ENCODE peak calls at places on chromosomes 7 and 10, in nine cellular contexts. O is activated CD8-positive, alpha-beta memory T cell treated with anti-CD3 and anti-CD28 coated beads, Interleukin-2, amount 50 U/mL, for 48 hours; Z is putamen; V is foreskin melanocyte; D is stimulated activated CD4-positive, alpha-beta T cell treated with anti-CD3 and anti-CD28 coated beads, Interleukin-12 subunit alpha, Interleukin-12 subunit beta, amount 100 ng/mL, for 48 hours; S is WERI-Rb-1; B is fibroblast of mammary gland; C is MM.1S; E is left colon. J is an unnamed sample.

GRCh38 chr10:103145046-103145445 is 48.0 kb downstream of the NT5C2 start:
- DNase-seq in O (no peak), Z (no peak), V (no peak), D (no peak), S (no peak), B (no peak), C (no peak), E (no peak), J (no peak)

GRCh38 chr10:18043607-18044006 is 91.9 kb downstream of the SLC39A12 start:
- DNase-seq in O (no peak), Z (no peak), V (no peak), D (no peak), S (no peak), B (peak), C (no peak), E (no peak), J (no peak)

GRCh38 chr10:11934262-11934661 is 108.3 kb downstream of the UPF2 start:
- DNase-seq in O (no peak), Z (no peak), V (no peak), D (no peak), S (no peak), B (peak), C (no peak), E (peak), J (no peak)

GRCh38 chr10:74177140-74177677 is 26.2 kb downstream of the ADK start:
- DNase-seq in O (peak), Z (no peak), V (no peak), D (peak), S (peak), B (peak), C (no peak), E (peak), J (no peak)

GRCh38 chr7:43018446-43018845 is 86.3 kb downstream of the MRPL32 start:
- DNase-seq in O (no peak), Z (no peak), V (no peak), D (no peak), S (no peak), B (peak), C (no peak), E (no peak), J (no peak)

GRCh38 chr7:55420535-55420934 is 55.4 kb downstream of the LANCL2 start:
- DNase-seq in O (no peak), Z (no peak), V (peak), D (no peak), S (no peak), B (peak), C (no peak), E (no peak), J (no peak)

GRCh38 chr7:142540371-142540770 is 208.9 kb upstream of the PRSS1 start:
- DNase-seq in O (no peak), Z (no peak), V (no peak), D (no peak), S (no peak), B (no peak), C (no peak), E (no peak), J (no peak)

GRCh38 chr10:927131-927530 is 4.4 kb downstream of the LARP4B start:
- DNase-seq in O (no peak), Z (no peak), V (no peak), D (no peak), S (no peak), B (no peak), C (no peak), E (no peak), J (no peak)

GRCh38 chr7:100673942-100674431 is 447 bp downstream of the GNB2 start:
- DNase-seq in O (no peak), Z (peak), V (peak), D (no peak), S (no peak), B (peak), C (no peak), E (peak), J (no peak)

GRCh38 chr7:18575989-18576572 is 80.5 kb downstream of the HDAC9 start:
- DNase-seq in O (no peak), Z (no peak), V (no peak), D (no peak), S (no peak), B (no peak), C (no peak), E (no peak), J (no peak)

GRCh38 chr10:47325303-47326291 is 3.3 kb downstream of the GDF2 start:
- DNase-seq in O (no peak), Z (no peak), V (no peak), D (no peak), S (no peak), B (no peak), C (no peak), E (no peak), J (no peak)

GRCh38 chr10:124491105-124491504 is 29.5 kb downstream of the LHPP start:
- DNase-seq in O (no peak), Z (no peak), V (no peak), D (no peak), S (no peak), B (no peak), C (no peak), E (no peak), J (no peak)

GRCh38 chr7:5780801-5781496 is 514 bp downstream of the RNF216 start:
- DNase-seq in O (peak), Z (peak), V (no peak), D (no peak), S (no peak), B (peak), C (peak), E (peak), J (no peak)

GRCh38 chr7:96236198-96237039 is 85.5 kb downstream of the SLC25A13 start:
- DNase-seq in O (no peak), Z (no peak), V (peak), D (no peak), S (no peak), B (peak), C (no peak), E (peak), J (no peak)

GRCh38 chr10:123509338-123509737 is 156.8 kb upstream of the GPR26 start:
- DNase-seq in O (no peak), Z (no peak), V (no peak), D (no peak), S (no peak), B (no peak), C (no peak), E (no peak), J (no peak)

GRCh38 chr10:9253121-9253520 is 1198.6 kb downstream of the GATA3 start:
- DNase-seq in O (no peak), Z (no peak), V (no peak), D (no peak), S (no peak), B (peak), C (no peak), E (no peak), J (no peak)

GRCh38 chr7:36898186-36898585 is 173.9 kb upstream of the AOAH start:
- DNase-seq in O (no peak), Z (no peak), V (no peak), D (no peak), S (no peak), B (no peak), C (no peak), E (no peak), J (no peak)

GRCh38 chr10:51653025-51653424 is 46.4 kb downstream of the CSTF2T start:
- DNase-seq in O (no peak), Z (no peak), V (peak), D (no peak), S (no peak), B (peak), C (no peak), E (no peak), J (no peak)

GRCh38 chr7:128168667-128169210 is 72.3 kb upstream of the LEP start:
- DNase-seq in O (no peak), Z (no peak), V (no peak), D (no peak), S (no peak), B (no peak), C (no peak), E (peak), J (no peak)

GRCh38 chr7:137538361-137538762 is 194.8 kb upstream of the PTN start:
- DNase-seq in O (no peak), Z (no peak), V (peak), D (no peak), S (no peak), B (peak), C (no peak), E (no peak), J (no peak)

GRCh38 chr7:79455173-79455790 is 1.8 kb upstream of the MAGI2 start:
- DNase-seq in O (no peak), Z (peak), V (no peak), D (no peak), S (no peak), B (no peak), C (no peak), E (no peak), J (no peak)

GRCh38 chr10:11684717-11685645 is 57.2 kb upstream of the ECHDC3 start:
- DNase-seq in O (peak), Z (peak), V (peak), D (peak), S (no peak), B (peak), C (peak), E (peak), J (no peak)

GRCh38 chr10:19048479-19048878 is at the start of gene MALRD1:
- DNase-seq in O (no peak), Z (no peak), V (no peak), D (no peak), S (no peak), B (no peak), C (no peak), E (no peak), J (no peak)

GRCh38 chr7:98823226-98823625 is 46.6 kb downstream of the TMEM130 start:
- DNase-seq in O (no peak), Z (no peak), V (no peak), D (no peak), S (no peak), B (no peak), C (no peak), E (no peak), J (no peak)

GRCh38 chr10:18918545-18918944 is 130.1 kb upstream of the MALRD1 start:
- DNase-seq in O (no peak), Z (no peak), V (no peak), D (no peak), S (no peak), B (peak), C (no peak), E (no peak), J (no peak)

GRCh38 chr10:65032867-65033769 is 1511.9 kb downstream of the REEP3 start:
- DNase-seq in O (no peak), Z (no peak), V (no peak), D (no peak), S (no peak), B (no peak), C (no peak), E (no peak), J (no peak)

GRCh38 chr7:30173058-30173897 is 38.5 kb downstream of the MTURN start:
- DNase-seq in O (no peak), Z (peak), V (peak), D (no peak), S (peak), B (peak), C (no peak), E (peak), J (no peak)

GRCh38 chr7:7799138-7799537 is 80.7 kb upstream of the RPA3 start:
- DNase-seq in O (no peak), Z (no peak), V (no peak), D (no peak), S (no peak), B (peak), C (no peak), E (no peak), J (no peak)

GRCh38 chr7:91892099-91892788 is 11.7 kb upstream of the MTERF1 start:
- DNase-seq in O (no peak), Z (no peak), V (no peak), D (no peak), S (no peak), B (no peak), C (no peak), E (no peak), J (no peak)

GRCh38 chr7:70414368-70414767 is 717.6 kb upstream of the GALNT17 start:
- DNase-seq in O (no peak), Z (no peak), V (no peak), D (no peak), S (no peak), B (no peak), C (no peak), E (no peak), J (no peak)

GRCh38 chr10:72248477-72249151 is 25.1 kb upstream of the DDIT4 start:
- DNase-seq in O (peak), Z (peak), V (peak), D (peak), S (no peak), B (peak), C (peak), E (peak), J (no peak)

GRCh38 chr7:55053651-55054226 is 34.9 kb downstream of the EGFR start:
- DNase-seq in O (no peak), Z (no peak), V (no peak), D (no peak), S (no peak), B (peak), C (no peak), E (no peak), J (no peak)

J was measured in SIG-M5.